ENCODE peak calls at places on chromosome 1, in seven cellular contexts. G is activated CD4-positive, alpha-beta T cell treated with anti-CD3 and anti-CD28 coated beads, Interleukin-2, amount 10 ng/mL, durations not matched to agents 7 days and 5 days; Y is ovary; O is NCI-H510A; D is OCI-M1; C is dermis blood vessel endothelial cell; E is tibial artery. R is an unnamed sample.

GRCh38 chr1:2199042-2199810 is 4.7 kb upstream of the FAAP20 start:
- DNase-seq in O (peak), Y (peak), D (peak), E (peak), C (peak), G (peak), R (no peak)

GRCh38 chr1:77406661-77407060 is 124.8 kb downstream of the AK5 start:
- DNase-seq in Y (no peak), D (no peak), G (no peak), C (peak), E (no peak), O (no peak), R (no peak)

GRCh38 chr1:4004635-4005430 is 104.8 kb upstream of the C1orf174 start:
- DNase-seq in E (peak), G (no peak), Y (no peak), D (no peak), C (no peak), O (no peak), R (no peak)

GRCh38 chr1:63863137-63863536 is 89.3 kb downstream of the ROR1 start:
- DNase-seq in C (no peak), E (no peak), O (no peak), D (no peak), Y (no peak), G (no peak), R (no peak)

GRCh38 chr1:1989102-1989542 is 14.5 kb downstream of the CFAP74 start:
- DNase-seq in C (peak), O (no peak), G (no peak), E (no peak), Y (peak), D (no peak), R (no peak)

GRCh38 chr1:224624432-224624831 is 8.3 kb downstream of the CNIH3 start:
- DNase-seq in D (no peak), C (no peak), G (no peak), E (no peak), Y (no peak), O (no peak), R (no peak)

GRCh38 chr1:27071049-27071416 is 58.4 kb upstream of the TENT5B start:
- DNase-seq in Y (peak), E (no peak), D (no peak), G (no peak), O (no peak), C (no peak), R (no peak)

GRCh38 chr1:171455967-171456366 is 29.4 kb upstream of the PRRC2C start:
- DNase-seq in E (no peak), Y (no peak), D (no peak), O (no peak), C (no peak), G (no peak), R (no peak)

GRCh38 chr1:101088431-101088830 is 62.8 kb upstream of the DPH5 start:
- DNase-seq in G (no peak), D (peak), O (no peak), C (no peak), Y (no peak), E (no peak), R (no peak)

GRCh38 chr1:169488157-169488556 is 2.4 kb upstream of the SLC19A2 start:
- DNase-seq in C (no peak), O (no peak), Y (no peak), E (no peak), D (no peak), G (no peak), R (peak)

GRCh38 chr1:242062271-242062670 is 63.4 kb upstream of the MAP1LC3C start:
- DNase-seq in E (no peak), O (no peak), C (no peak), D (no peak), G (no peak), Y (no peak), R (no peak)

GRCh38 chr1:50542362-50542761 is 119.1 kb upstream of the DMRTA2 start:
- DNase-seq in E (no peak), G (no peak), Y (no peak), D (no peak), O (no peak), C (no peak), R (no peak)

GRCh38 chr1:67883069-67883468 is 49.8 kb upstream of the GNG12 start:
- DNase-seq in D (no peak), C (peak), O (no peak), E (no peak), G (no peak), Y (no peak), R (no peak)

GRCh38 chr1:33659641-33660040 is 187.2 kb downstream of the ZSCAN20 start:
- DNase-seq in G (no peak), E (no peak), O (no peak), Y (no peak), C (no peak), D (no peak), R (no peak)

GRCh38 chr1:2187619-2188018 is 7.0 kb downstream of the FAAP20 start:
- DNase-seq in E (no peak), C (no peak), Y (no peak), G (no peak), O (no peak), D (no peak), R (no peak)

GRCh38 chr1:26409191-26409751 is 1.3 kb upstream of the LIN28A start:
- DNase-seq in D (peak), C (no peak), G (peak), Y (no peak), O (no peak), E (peak), R (no peak)

GRCh38 chr1:89523597-89524368 is 846 bp upstream of the LRRC8B start:
- DNase-seq in G (peak), O (peak), D (peak), E (no peak), Y (no peak), C (peak), R (peak)